ENCODE peak calls at places on chromosomes 2 and 18, in six cellular contexts. W is IMR-90, C is HAP-1, K is GM23248, Z is neural crest cell, B is cardiac fibroblast. X is an unnamed sample.

GRCh38 chr2:128622371-128622770 is 303.7 kb upstream of the HS6ST1 start:
- DNase-seq in W (no peak), K (no peak), C (no peak), B (no peak), Z (no peak), X (no peak)

GRCh38 chr18:48392266-48392665 is 16.9 kb downstream of the ZBTB7C start:
- DNase-seq in K (no peak), W (no peak), Z (no peak), C (no peak), B (peak; percentile 27), X (no peak)

GRCh38 chr2:241034490-241035141 is 36.2 kb downstream of the SNED1 start:
- DNase-seq in C (no peak), K (no peak), B (no peak), Z (no peak), W (no peak), X (no peak)

GRCh38 chr2:99067871-99068270 is 73.6 kb upstream of the C2orf15 start:
- DNase-seq in K (no peak), B (no peak), Z (no peak), W (no peak), C (no peak), X (no peak)

GRCh38 chr2:150425121-150425559 is 62.3 kb downstream of the RND3 start:
- DNase-seq in C (peak; percentile 21), W (peak; percentile 30), B (peak; percentile 23), Z (peak; percentile 20), K (peak; percentile 7), X (no peak)

GRCh38 chr18:48888681-48889080 is 62.1 kb downstream of the SMAD7 start:
- DNase-seq in K (no peak), Z (no peak), B (no peak), C (no peak), W (no peak), X (no peak)

GRCh38 chr18:24544141-24544498 is 83.7 kb downstream of the HRH4 start:
- DNase-seq in B (peak; percentile 35), K (peak; percentile 62), W (peak; percentile 40), Z (no peak), C (peak; percentile 51), X (peak; percentile 48)

GRCh38 chr2:8003462-8004075 is 678.3 kb upstream of the ID2 start:
- DNase-seq in W (peak; percentile 70), Z (no peak), C (no peak), B (peak; percentile 70), K (peak; percentile 97), X (no peak)

GRCh38 chr2:85112906-85113625 is 20.1 kb upstream of the TCF7L1 start:
- DNase-seq in K (peak; percentile 51), W (peak; percentile 55), Z (no peak), B (no peak), C (no peak), X (no peak)

GRCh38 chr2:53202063-53202462 is 565.5 kb upstream of the CHAC2 start:
- DNase-seq in K (peak; percentile 64), B (peak; percentile 77), C (peak; percentile 10), Z (no peak), W (peak; percentile 84), X (no peak)

GRCh38 chr2:168053676-168054075 is 193.7 kb downstream of the STK39 start:
- DNase-seq in Z (no peak), K (no peak), B (no peak), W (no peak), C (no peak), X (no peak)

GRCh38 chr2:238231251-238231793 is 8.5 kb downstream of the HES6 start:
- DNase-seq in C (no peak), W (peak; percentile 44), K (peak; percentile 77), B (peak; percentile 71), Z (peak; percentile 57), X (no peak)

GRCh38 chr2:69773201-69773600 is 31.3 kb downstream of the ANXA4 start:
- DNase-seq in C (no peak), W (peak; percentile 59), B (peak; percentile 46), K (peak; percentile 76), Z (no peak), X (no peak)

GRCh38 chr2:240820607-240821428 is 799 bp upstream of the KIF1A start:
- DNase-seq in Z (peak; percentile 43), K (no peak), B (no peak), C (peak; percentile 68), W (no peak), X (no peak)

GRCh38 chr2:41950440-41950960 is 97.3 kb upstream of the PKDCC start:
- DNase-seq in B (no peak), C (no peak), K (no peak), Z (no peak), W (no peak), X (no peak)

GRCh38 chr2:65710779-65711295 is 278.4 kb upstream of the SPRED2 start:
- DNase-seq in Z (no peak), W (peak; percentile 8), K (peak; percentile 9), B (no peak), C (no peak), X (no peak)

GRCh38 chr2:237140689-237141285 is 55.1 kb downstream of the COPS8 start:
- DNase-seq in K (no peak), B (no peak), C (no peak), Z (no peak), W (no peak), X (no peak)

GRCh38 chr2:19747310-19748072 is 154.3 kb downstream of the TTC32 start:
- DNase-seq in Z (no peak), C (no peak), W (peak; percentile 60), B (no peak), K (peak; percentile 76), X (no peak)

X was measured in cerebellar nuclear complex.